ENCODE peak calls at places on chromosomes 12 and 14, in four cellular contexts. D, B, Z and W are unnamed samples.

GRCh38 chr14:101489092-101489760 is 72.1 kb upstream of the DIO3 start:
- DNase-seq in D (no peak), B (no peak), Z (peak), W (no peak)

GRCh38 chr12:105748806-105749600 is 389.8 kb downstream of the NUAK1 start:
- DNase-seq in D (no peak), B (no peak), Z (no peak), W (no peak)

GRCh38 chr14:50044040-50044651 is 72.2 kb downstream of the VCPKMT start:
- DNase-seq in D (no peak), B (no peak), Z (no peak), W (no peak)

GRCh38 chr14:74038015-74038859 is 19.1 kb downstream of the BBOF1 start:
- DNase-seq in D (no peak), B (peak), Z (peak), W (no peak)

GRCh38 chr12:7158866-7159600 is 28.9 kb downstream of the CLSTN3 start:
- DNase-seq in D (no peak), B (no peak), Z (no peak), W (no peak)

GRCh38 chr12:2944401-2945047 is 14.7 kb upstream of the TEAD4 start:
- DNase-seq in D (peak), B (peak), Z (peak), W (peak)

GRCh38 chr12:121217066-121217465 is 7.1 kb downstream of the P2RX4 start:
- DNase-seq in D (no peak), B (no peak), Z (peak), W (no peak)

GRCh38 chr12:67957383-67957782 is 31.9 kb upstream of the IFNG-AS1 start:
- DNase-seq in D (no peak), B (no peak), Z (no peak), W (no peak)

GRCh38 chr12:132560421-132560830 is 50.0 kb downstream of the LRCOL1 start:
- DNase-seq in D (no peak), B (peak), Z (no peak), W (peak)
- TF ChIP-seq CBFB in D (no peak), B (no peak), Z (no peak), W (no peak)

GRCh38 chr12:49230810-49231209 is 34.1 kb upstream of the TUBA1C start:
- DNase-seq in D (no peak), B (no peak), Z (no peak), W (no peak)

GRCh38 chr12:49230176-49230575 is 34.7 kb upstream of the TUBA1C start:
- DNase-seq in D (no peak), B (no peak), Z (no peak), W (no peak)

GRCh38 chr12:49232940-49233841 is 31.7 kb upstream of the TUBA1C start:
- DNase-seq in D (no peak), B (peak), Z (peak), W (peak)

GRCh38 chr12:49233842-49234526 is 30.9 kb upstream of the TUBA1C start:
- DNase-seq in D (peak), B (peak), Z (no peak), W (no peak)

GRCh38 chr12:49231881-49232650 is 32.8 kb upstream of the TUBA1C start:
- DNase-seq in D (no peak), B (peak), Z (no peak), W (no peak)
- TF ChIP-seq CREM in D (no peak), B (no peak), Z (no peak), W (no peak)

GRCh38 chr12:102616692-102617091 is 136.3 kb upstream of the IGF1 start:
- DNase-seq in D (no peak), B (no peak), Z (no peak), W (no peak)

GRCh38 chr12:102618197-102618897 is 138.0 kb upstream of the IGF1 start:
- DNase-seq in D (no peak), B (no peak), Z (no peak), W (no peak)

DNA sequence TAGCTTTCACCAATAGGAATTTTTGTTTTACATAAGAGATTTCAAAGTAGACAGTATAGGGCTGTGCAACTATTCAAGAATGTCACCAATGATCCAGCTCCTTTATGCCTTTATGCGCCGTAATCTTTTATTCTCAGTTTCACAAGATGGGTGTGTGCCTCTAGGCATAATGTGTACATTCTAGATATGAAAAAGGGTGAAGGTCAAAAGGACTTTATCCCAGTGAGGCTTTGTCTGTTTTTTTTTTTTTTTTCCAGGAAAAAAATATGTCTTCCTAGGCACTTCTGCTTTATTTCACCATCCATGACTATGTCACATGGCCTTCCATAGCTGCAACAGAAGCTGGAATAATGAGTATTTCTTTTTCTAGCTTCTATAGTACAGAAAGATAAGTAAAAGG is 142.3 kb upstream of the IGF1 start:
- DNase-seq in D (no peak), B (peak), Z (no peak), W (no peak)
- TF ChIP-seq CBFB in D (no peak), B (no peak), Z (no peak), W (no peak)

GRCh38 chr12:85530486-85530885 is 250.5 kb downstream of the ALX1 start:
- DNase-seq in D (no peak), B (no peak), Z (no peak), W (no peak)

GRCh38 chr12:85527192-85527591 is 247.2 kb downstream of the ALX1 start:
- DNase-seq in D (peak), B (no peak), Z (no peak), W (no peak)

GRCh38 chr12:85531345-85531744 is 251.3 kb downstream of the ALX1 start:
- DNase-seq in D (peak), B (no peak), Z (no peak), W (no peak)

GRCh38 chr12:85529896-85530295 is 249.9 kb downstream of the ALX1 start:
- DNase-seq in D (no peak), B (no peak), Z (no peak), W (no peak)
- TF ChIP-seq CREM in D (no peak), B (no peak), Z (no peak), W (no peak)